ENCODE peak calls at places on chromosomes 16 and 17, in ten cellular contexts. One of them, this sample, is unnamed.

GRCh38 chr16:87806608-87807546 is 41.1 kb upstream of the KLHDC4 start:
- DNase-seq in neural crest cell: no peak
- DNase-seq in psoas muscle: no peak
- DNase-seq in iPS-NIHi11: peak; percentile 58
- DNase-seq in CD4-positive, alpha-beta T cell: peak; percentile 53
- DNase-seq in activated CD8-positive, alpha-beta memory T cell treated with anti-CD3 and anti-CD28 coated beads, Interleukin-2, amount 50 U/mL, for 48 hours: peak; percentile 81
- DNase-seq in hepatocyte: peak; percentile 86
- DNase-seq in germinal center: peak; percentile 87
- DNase-seq in brain pericyte: no peak
- DNase-seq in COR-L47: peak; percentile 97
- DNase-seq in this sample: no peak

GRCh38 chr17:34249497-34249877 is 5.6 kb upstream of the CCL2 start:
- DNase-seq in brain pericyte: no peak
- DNase-seq in CD4-positive, alpha-beta T cell: no peak
- DNase-seq in psoas muscle: no peak
- DNase-seq in COR-L47: no peak
- DNase-seq in germinal center: no peak
- DNase-seq in hepatocyte: no peak
- DNase-seq in activated CD8-positive, alpha-beta memory T cell treated with anti-CD3 and anti-CD28 coated beads, Interleukin-2, amount 50 U/mL, for 48 hours: no peak
- DNase-seq in neural crest cell: no peak
- DNase-seq in iPS-NIHi11: no peak
- DNase-seq in this sample: no peak

GRCh38 chr17:49738456-49739163 is 25.3 kb downstream of the FAM117A start:
- DNase-seq in psoas muscle: peak; percentile 32
- DNase-seq in iPS-NIHi11: no peak
- DNase-seq in activated CD8-positive, alpha-beta memory T cell treated with anti-CD3 and anti-CD28 coated beads, Interleukin-2, amount 50 U/mL, for 48 hours: no peak
- DNase-seq in brain pericyte: no peak
- DNase-seq in CD4-positive, alpha-beta T cell: no peak
- DNase-seq in COR-L47: no peak
- DNase-seq in neural crest cell: no peak
- DNase-seq in hepatocyte: no peak
- DNase-seq in germinal center: no peak
- DNase-seq in this sample: no peak

GRCh38 chr17:59618894-59619312 is 792 bp upstream of the CLTC start:
- DNase-seq in germinal center: no peak
- DNase-seq in CD4-positive, alpha-beta T cell: no peak
- DNase-seq in neural crest cell: no peak
- DNase-seq in hepatocyte: peak; percentile 96
- DNase-seq in COR-L47: no peak
- DNase-seq in psoas muscle: no peak
- DNase-seq in activated CD8-positive, alpha-beta memory T cell treated with anti-CD3 and anti-CD28 coated beads, Interleukin-2, amount 50 U/mL, for 48 hours: no peak
- DNase-seq in iPS-NIHi11: peak; percentile 85
- DNase-seq in brain pericyte: no peak
- DNase-seq in this sample: no peak

GRCh38 chr17:44585315-44585714 is 28.0 kb downstream of the FZD2 start:
- DNase-seq in iPS-NIHi11: no peak
- DNase-seq in hepatocyte: no peak
- DNase-seq in neural crest cell: no peak
- DNase-seq in brain pericyte: no peak
- DNase-seq in CD4-positive, alpha-beta T cell: no peak
- DNase-seq in psoas muscle: no peak
- DNase-seq in activated CD8-positive, alpha-beta memory T cell treated with anti-CD3 and anti-CD28 coated beads, Interleukin-2, amount 50 U/mL, for 48 hours: no peak
- DNase-seq in COR-L47: no peak
- DNase-seq in germinal center: no peak
- DNase-seq in this sample: no peak

GRCh38 chr17:71023631-71024030 is 854.3 kb downstream of the KCNJ2 start:
- DNase-seq in psoas muscle: no peak
- DNase-seq in hepatocyte: no peak
- DNase-seq in CD4-positive, alpha-beta T cell: no peak
- DNase-seq in brain pericyte: no peak
- DNase-seq in activated CD8-positive, alpha-beta memory T cell treated with anti-CD3 and anti-CD28 coated beads, Interleukin-2, amount 50 U/mL, for 48 hours: no peak
- DNase-seq in neural crest cell: no peak
- DNase-seq in COR-L47: peak; percentile 67
- DNase-seq in germinal center: no peak
- DNase-seq in iPS-NIHi11: peak; percentile 69
- DNase-seq in this sample: no peak

GRCh38 chr17:11996722-11997146 is 541 bp downstream of the ZNF18 start:
- DNase-seq in psoas muscle: no peak
- DNase-seq in brain pericyte: no peak
- DNase-seq in COR-L47: no peak
- DNase-seq in iPS-NIHi11: no peak
- DNase-seq in neural crest cell: no peak
- DNase-seq in hepatocyte: peak; percentile 49
- DNase-seq in CD4-positive, alpha-beta T cell: no peak
- DNase-seq in germinal center: peak; percentile 51
- DNase-seq in activated CD8-positive, alpha-beta memory T cell treated with anti-CD3 and anti-CD28 coated beads, Interleukin-2, amount 50 U/mL, for 48 hours: no peak
- DNase-seq in this sample: no peak

GRCh38 chr16:7515543-7515942 is 182.9 kb downstream of the RBFOX1 start:
- DNase-seq in germinal center: no peak
- DNase-seq in neural crest cell: no peak
- DNase-seq in hepatocyte: no peak
- DNase-seq in psoas muscle: no peak
- DNase-seq in CD4-positive, alpha-beta T cell: no peak
- DNase-seq in brain pericyte: no peak
- DNase-seq in activated CD8-positive, alpha-beta memory T cell treated with anti-CD3 and anti-CD28 coated beads, Interleukin-2, amount 50 U/mL, for 48 hours: no peak
- DNase-seq in COR-L47: no peak
- DNase-seq in iPS-NIHi11: no peak
- DNase-seq in this sample: no peak

GRCh38 chr16:62383941-62384340 is 347.7 kb upstream of the CDH8 start:
- DNase-seq in COR-L47: no peak
- DNase-seq in iPS-NIHi11: no peak
- DNase-seq in hepatocyte: no peak
- DNase-seq in germinal center: no peak
- DNase-seq in neural crest cell: no peak
- DNase-seq in brain pericyte: no peak
- DNase-seq in CD4-positive, alpha-beta T cell: no peak
- DNase-seq in activated CD8-positive, alpha-beta memory T cell treated with anti-CD3 and anti-CD28 coated beads, Interleukin-2, amount 50 U/mL, for 48 hours: no peak
- DNase-seq in psoas muscle: no peak
- DNase-seq in this sample: no peak

GRCh38 chr16:12320298-12320706 is 343.8 kb downstream of the SNX29 start:
- DNase-seq in germinal center: no peak
- DNase-seq in hepatocyte: no peak
- DNase-seq in activated CD8-positive, alpha-beta memory T cell treated with anti-CD3 and anti-CD28 coated beads, Interleukin-2, amount 50 U/mL, for 48 hours: no peak
- DNase-seq in brain pericyte: no peak
- DNase-seq in COR-L47: peak; percentile 43
- DNase-seq in CD4-positive, alpha-beta T cell: no peak
- DNase-seq in neural crest cell: no peak
- DNase-seq in psoas muscle: no peak
- DNase-seq in iPS-NIHi11: no peak
- DNase-seq in this sample: no peak

GRCh38 chr16:76490240-76490639 is 213.0 kb downstream of the CNTNAP4 start:
- DNase-seq in CD4-positive, alpha-beta T cell: no peak
- DNase-seq in brain pericyte: no peak
- DNase-seq in hepatocyte: no peak
- DNase-seq in germinal center: no peak
- DNase-seq in psoas muscle: no peak
- DNase-seq in COR-L47: no peak
- DNase-seq in activated CD8-positive, alpha-beta memory T cell treated with anti-CD3 and anti-CD28 coated beads, Interleukin-2, amount 50 U/mL, for 48 hours: no peak
- DNase-seq in iPS-NIHi11: no peak
- DNase-seq in neural crest cell: no peak
- DNase-seq in this sample: no peak

GRCh38 chr17:49880291-49881053 is 32.6 kb upstream of the TAC4 start:
- DNase-seq in activated CD8-positive, alpha-beta memory T cell treated with anti-CD3 and anti-CD28 coated beads, Interleukin-2, amount 50 U/mL, for 48 hours: peak; percentile 90
- DNase-seq in iPS-NIHi11: peak; percentile 97
- DNase-seq in neural crest cell: peak; percentile 76
- DNase-seq in CD4-positive, alpha-beta T cell: peak; percentile 69
- DNase-seq in brain pericyte: no peak
- DNase-seq in hepatocyte: peak; percentile 92
- DNase-seq in psoas muscle: peak; percentile 71
- DNase-seq in germinal center: peak; percentile 90
- DNase-seq in COR-L47: peak; percentile 66
- DNase-seq in this sample: peak; percentile 89

GRCh38 chr17:43661699-43662431 is at the start of gene MEOX1:
- DNase-seq in iPS-NIHi11: peak; percentile 46
- DNase-seq in brain pericyte: no peak
- DNase-seq in psoas muscle: peak; percentile 25
- DNase-seq in hepatocyte: no peak
- DNase-seq in germinal center: no peak
- DNase-seq in CD4-positive, alpha-beta T cell: no peak
- DNase-seq in COR-L47: no peak
- DNase-seq in neural crest cell: no peak
- DNase-seq in activated CD8-positive, alpha-beta memory T cell treated with anti-CD3 and anti-CD28 coated beads, Interleukin-2, amount 50 U/mL, for 48 hours: peak; percentile 71
- DNase-seq in this sample: no peak